ENCODE peak calls at places on chromosomes 11 and 22, in six cellular contexts. S is GM12878, Q is A549, A is aorta, G is cardiac muscle cell, R is neural progenitor cell. H is an unnamed sample.

GRCh38 chr11:94885133-94885532 is 88.2 kb downstream of the CWC15 start:
- DNase-seq in S (peak; percentile 31), Q (no peak), A (no peak), G (no peak), R (no peak), H (no peak)

GRCh38 chr22:43296279-43296902 is 46.8 kb downstream of the SCUBE1 start:
- DNase-seq in S (no peak), Q (no peak), A (no peak), G (no peak), R (peak; percentile 41), H (no peak)

GRCh38 chr22:49959782-49960158 is 802 bp upstream of the PIM3 start:
- DNase-seq in S (no peak), Q (peak; percentile 39), A (no peak), G (peak; percentile 30), R (no peak), H (no peak)

GRCh38 chr11:70542811-70543210 is 144.5 kb downstream of the CTTN start:
- DNase-seq in S (no peak), Q (no peak), A (no peak), G (no peak), R (no peak), H (no peak)

GRCh38 chr11:121696177-121696863 is 243.6 kb upstream of the SORL1-AS1 start:
- DNase-seq in S (no peak), Q (no peak), A (no peak), G (peak; percentile 9), R (no peak), H (peak; percentile 38)

GRCh38 chr11:45260047-45260446 is 26.1 kb downstream of the SYT13 start:
- DNase-seq in S (no peak), Q (no peak), A (no peak), G (no peak), R (no peak), H (no peak)

GRCh38 chr11:34149786-34150185 is 44.4 kb downstream of the NAT10 start:
- DNase-seq in S (no peak), Q (peak; percentile 33), A (no peak), G (peak; percentile 29), R (peak; percentile 67), H (no peak)

GRCh38 chr22:44865193-44866057 is 113.0 kb downstream of the ARHGAP8 start:
- DNase-seq in S (no peak), Q (no peak), A (no peak), G (no peak), R (no peak), H (no peak)

GRCh38 chr11:66563832-66564231 is 4.6 kb downstream of the CTSF start:
- DNase-seq in S (no peak), Q (no peak), A (peak; percentile 55), G (no peak), R (no peak), H (no peak)

GRCh38 chr11:95154514-95154913 is 64.9 kb downstream of the ENDOD1 start:
- DNase-seq in S (no peak), Q (peak; percentile 62), A (no peak), G (peak; percentile 74), R (peak; percentile 80), H (no peak)

GRCh38 chr11:111976614-111977140 is 39.5 kb downstream of the DIXDC1 start:
- DNase-seq in S (no peak), Q (no peak), A (peak; percentile 84), G (peak; percentile 4), R (no peak), H (peak; percentile 23)

GRCh38 chr11:101487775-101488174 is 96.0 kb downstream of the TRPC6 start:
- DNase-seq in S (no peak), Q (no peak), A (no peak), G (peak; percentile 21), R (no peak), H (no peak)

GRCh38 chr11:134037093-134037908 is 31.6 kb upstream of the JAM3 start:
- DNase-seq in S (peak; percentile 7), Q (peak; percentile 15), A (peak; percentile 92), G (peak; percentile 83), R (peak; percentile 79), H (peak; percentile 81)

GRCh38 chr11:86374586-86374985 is at the start of gene CCDC81:
- DNase-seq in S (no peak), Q (no peak), A (no peak), G (peak; percentile 55), R (peak; percentile 80), H (peak; percentile 13)

GRCh38 chr11:96306933-96307747 is 35.9 kb downstream of the MAML2 start:
- DNase-seq in S (no peak), Q (peak; percentile 94), A (peak; percentile 80), G (peak; percentile 99), R (peak; percentile 42), H (no peak)

GRCh38 chr11:12377106-12377823 is at the start of gene PARVA:
- DNase-seq in S (no peak), Q (peak; percentile 78), A (peak; percentile 93), G (peak; percentile 93), R (peak; percentile 93), H (peak; percentile 76)

GRCh38 chr11:125886997-125887372 is 483 bp upstream of the HYLS1 start:
- DNase-seq in S (no peak), Q (peak; percentile 67), A (peak; percentile 83), G (peak; percentile 42), R (no peak), H (peak; percentile 48)

GRCh38 chr11:78752528-78752927 is 177.9 kb upstream of the NARS2 start:
- DNase-seq in S (no peak), Q (no peak), A (no peak), G (no peak), R (peak; percentile 23), H (no peak)

GRCh38 chr11:118953265-118953664 is 2.8 kb upstream of the UPK2 start:
- DNase-seq in S (no peak), Q (peak; percentile 22), A (peak; percentile 37), G (peak; percentile 23), R (peak; percentile 94), H (no peak)

GRCh38 chr11:44729718-44730117 is 3.0 kb downstream of the TSPAN18 start:
- DNase-seq in S (no peak), Q (no peak), A (no peak), G (no peak), R (no peak), H (no peak)

GRCh38 chr11:111846640-111847039 is 24.7 kb downstream of the ALG9 start:
- DNase-seq in S (no peak), Q (no peak), A (no peak), G (peak; percentile 75), R (no peak), H (no peak)

GRCh38 chr11:117547188-117547831 is 219.7 kb downstream of the CEP164 start:
- DNase-seq in S (no peak), Q (no peak), A (peak; percentile 53), G (no peak), R (peak; percentile 22), H (no peak)

GRCh38 chr11:70481625-70482528 is 83.5 kb downstream of the CTTN start:
- DNase-seq in S (no peak), Q (peak; percentile 74), A (no peak), G (peak; percentile 43), R (no peak), H (peak; percentile 65)

GRCh38 chr11:35911616-35912165 is 32.2 kb upstream of the LDLRAD3 start:
- DNase-seq in S (no peak), Q (no peak), A (no peak), G (peak; percentile 42), R (no peak), H (no peak)
- H3K27ac ChIP-seq in S (peak overlapping the region; percentile 8), Q (no peak overlapping the region), A (no peak overlapping the region), G (no peak overlapping the region), R (no peak overlapping the region), H (no peak overlapping the region)

DNA sequence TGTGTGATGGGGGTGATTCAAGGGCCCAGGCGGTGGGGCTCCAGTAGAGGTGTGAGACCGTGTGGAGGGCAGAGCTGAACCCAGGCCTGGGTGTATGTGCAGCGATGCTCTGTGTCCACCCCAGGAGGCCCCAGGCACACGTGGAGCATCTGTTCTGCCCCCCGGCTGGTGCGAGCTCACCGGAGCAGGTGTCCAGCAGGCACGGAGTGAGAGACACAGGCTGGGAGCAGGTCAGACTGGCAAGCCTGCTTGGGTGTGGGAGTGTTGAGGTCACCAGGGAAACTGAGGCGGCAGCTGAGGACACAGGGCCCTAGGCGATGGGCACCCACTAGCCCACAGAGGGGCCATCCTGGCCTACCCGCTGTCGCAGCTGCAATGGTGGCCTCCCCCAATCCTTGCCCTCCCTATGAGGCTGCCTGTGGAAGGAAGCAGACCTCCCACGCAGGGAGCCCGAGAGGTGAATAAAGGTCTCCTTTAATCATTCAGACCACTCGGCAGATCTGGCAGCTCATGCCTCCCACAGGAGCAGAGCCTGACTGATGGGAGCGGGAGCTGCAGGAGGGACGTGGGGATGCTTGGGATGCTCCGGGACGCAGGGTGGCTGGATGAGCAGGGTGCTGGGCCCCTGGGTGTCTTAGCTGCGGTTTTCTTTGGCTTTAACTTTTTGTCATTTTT is 1165.1 kb downstream of the BRD1 start:
- DNase-seq in S (no peak), Q (no peak), A (no peak), G (no peak), R (no peak), H (peak; percentile 2)
- H3K9me3 ChIP-seq in S (peaks cover 2% of the 10 kb centered on the region), Q (peaks cover 5% of the 10 kb centered on the region), A (peaks cover 2% of the 10 kb centered on the region), G (no peaks in the 10 kb centered on the region), R (no peaks in the 10 kb centered on the region), H (no peaks in the 10 kb centered on the region)

DNA sequence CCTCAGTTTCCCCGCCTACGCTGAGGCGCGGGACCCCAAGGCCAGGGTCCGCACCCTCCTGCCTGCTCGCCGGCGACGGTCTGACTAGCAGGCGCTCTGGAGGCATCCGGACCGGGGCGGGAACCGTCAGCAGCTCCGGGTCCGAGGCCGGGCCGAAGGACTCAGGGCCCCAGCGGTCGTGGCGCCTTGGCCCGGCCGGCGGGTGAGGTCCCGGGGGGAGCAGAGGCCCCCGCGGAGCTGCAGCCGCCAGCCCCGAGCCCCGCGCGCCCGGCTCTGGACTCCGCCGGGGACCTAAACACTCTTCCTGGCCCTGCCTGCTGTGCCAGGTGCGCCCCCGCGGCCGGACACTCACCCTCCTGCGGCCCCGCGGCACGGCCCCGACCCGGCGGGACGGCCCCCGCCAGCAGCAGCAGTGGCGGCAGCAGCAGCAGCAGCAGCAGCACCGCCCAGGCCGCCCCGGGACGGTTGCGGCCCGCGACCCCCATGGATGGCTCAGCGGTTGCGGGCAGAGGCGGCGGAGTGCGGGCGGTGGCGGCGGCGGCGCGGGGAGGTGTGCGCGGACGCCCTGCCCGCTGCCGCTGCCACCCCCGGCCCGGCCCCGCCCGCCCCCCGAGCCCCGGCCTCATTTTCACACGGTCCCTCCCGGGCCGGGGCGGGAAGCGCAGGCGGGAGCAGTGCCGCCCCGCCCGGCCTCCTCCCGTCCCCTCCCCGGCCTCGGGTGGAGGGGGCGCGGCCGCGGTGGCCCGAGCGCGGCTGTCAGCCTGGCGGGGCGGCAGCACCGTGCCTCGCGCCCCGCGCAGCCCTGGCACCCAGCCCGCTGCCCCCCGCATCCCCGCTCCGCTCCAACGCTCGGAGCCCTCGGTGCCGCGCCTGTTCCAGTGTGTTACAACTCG is at the start of gene SCUBE2:
- DNase-seq in S (no peak), Q (no peak), A (no peak), G (peak; percentile 8), R (peak; percentile 68), H (no peak)
- H3K4me3 ChIP-seq in S (no peak within 1 kb of the TSS), Q (peak within 1 kb of the TSS; percentile 57), A (peak within 1 kb of the TSS; percentile 49), G (peak within 1 kb of the TSS; percentile 40), R (peak within 1 kb of the TSS; percentile 65), H (peak within 1 kb of the TSS; percentile 55)

DNA sequence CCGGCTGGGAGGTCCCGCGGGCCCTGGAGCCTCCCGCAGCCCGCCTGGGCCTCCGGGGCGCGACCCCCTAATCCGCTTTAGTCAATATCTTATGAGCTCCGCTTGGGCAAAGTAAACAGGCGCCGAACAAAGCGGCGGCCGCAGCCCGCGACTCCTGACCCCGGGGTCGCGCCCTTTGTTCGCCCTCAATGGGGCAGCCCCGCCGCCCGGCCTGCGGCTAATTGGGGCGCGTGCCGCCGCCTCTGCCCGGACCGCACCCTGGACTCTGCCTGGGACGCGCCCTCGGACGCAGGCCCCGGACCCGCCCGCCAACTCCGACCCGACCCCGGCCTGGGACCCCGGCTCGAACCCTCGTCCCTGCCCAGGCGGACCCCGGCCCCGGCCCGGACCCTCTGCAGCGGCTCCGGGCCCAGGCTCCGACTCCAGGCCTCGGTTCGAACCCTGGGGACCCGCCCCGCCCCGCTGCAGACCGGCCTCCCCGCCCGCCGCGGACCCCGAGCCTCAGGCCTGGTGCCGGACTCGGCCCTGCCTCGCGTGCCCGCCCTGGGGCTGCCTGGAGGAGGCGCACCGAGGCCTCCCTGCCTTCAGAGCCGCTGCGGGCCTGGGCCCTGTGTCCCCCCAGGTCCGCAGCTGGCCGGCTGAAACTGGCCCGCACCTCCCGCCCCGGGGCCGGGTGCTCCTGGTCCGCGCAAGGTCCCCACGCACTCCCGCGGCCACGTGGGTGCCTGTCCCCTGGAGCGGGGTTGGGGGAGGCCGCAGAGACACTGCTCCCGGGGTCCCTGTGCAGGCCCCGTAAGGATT is 84.7 kb upstream of the WNT7B start:
- DNase-seq in S (no peak), Q (no peak), A (no peak), G (no peak), R (peak; percentile 84), H (no peak)
- H3K27ac ChIP-seq in S (no peak overlapping the region), Q (no peak overlapping the region), A (no peak overlapping the region), G (no peak overlapping the region), R (no peak overlapping the region), H (peak overlapping the region; percentile 100)

H was measured in heart right ventricle.